ENCODE peak calls at places on chromosome 17, in four cellular contexts. Y, Q, F and U are unnamed samples.

GRCh38 chr17:49210158-49211029 is at the start of the genes ABI3 and GNGT2:
- DNase-seq in Y (peak; percentile 73), Q (peak; percentile 91), F (peak; percentile 26), U (peak; percentile 47)

GRCh38 chr17:79019631-79020584 is 4.1 kb upstream of the C1QTNF1 start:
- DNase-seq in Y (peak; percentile 70), Q (peak; percentile 87), F (peak; percentile 33), U (peak; percentile 36)

GRCh38 chr17:60766778-60767190 is 89.1 kb downstream of the BCAS3 start:
- DNase-seq in Y (no peak), Q (no peak), F (no peak), U (peak; percentile 47)

GRCh38 chr17:31294839-31295488 is 2.1 kb downstream of the OMG start:
- DNase-seq in Y (no peak), Q (no peak), F (peak; percentile 41), U (no peak)

GRCh38 chr17:2701161-2701995 is 10.2 kb downstream of the CLUH start:
- DNase-seq in Y (no peak), Q (peak; percentile 48), F (no peak), U (no peak)

GRCh38 chr17:40115101-40115436 is 6.7 kb upstream of the MSL1 start:
- DNase-seq in Y (no peak), Q (no peak), F (no peak), U (no peak)

GRCh38 chr17:19546289-19547065 is 12.8 kb downstream of the SLC47A1 start:
- DNase-seq in Y (peak; percentile 76), Q (peak; percentile 59), F (no peak), U (no peak)

GRCh38 chr17:59277031-59277430 is 54.4 kb upstream of the YPEL2 start:
- DNase-seq in Y (no peak), Q (no peak), F (no peak), U (no peak)

GRCh38 chr17:72527819-72528218 is 407.0 kb downstream of the SOX9 start:
- DNase-seq in Y (no peak), Q (peak; percentile 67), F (no peak), U (no peak)

GRCh38 chr17:32256012-32256694 is 9.5 kb upstream of the RHBDL3 start:
- DNase-seq in Y (no peak), Q (no peak), F (peak; percentile 34), U (no peak)

GRCh38 chr17:8041249-8041928 is 2.5 kb downstream of the ALOX15B start:
- DNase-seq in Y (peak; percentile 65), Q (peak; percentile 66), F (peak; percentile 47), U (no peak)

GRCh38 chr17:12296120-12296727 is 275.5 kb downstream of the MAP2K4 start:
- DNase-seq in Y (peak; percentile 42), Q (no peak), F (no peak), U (no peak)

GRCh38 chr17:13931752-13932477 is 137.4 kb upstream of the COX10 start:
- DNase-seq in Y (peak; percentile 87), Q (peak; percentile 79), F (peak; percentile 47), U (no peak)

GRCh38 chr17:33725675-33726271 is 432.7 kb upstream of the ASIC2 start:
- DNase-seq in Y (peak; percentile 69), Q (peak; percentile 60), F (no peak), U (no peak)

GRCh38 chr17:12590417-12590816 is 75.3 kb upstream of the MYOCD start:
- DNase-seq in Y (no peak), Q (no peak), F (no peak), U (no peak)

GRCh38 chr17:74392848-74393247 is 25.5 kb downstream of the GPR142 start:
- DNase-seq in Y (peak; percentile 44), Q (no peak), F (no peak), U (no peak)

GRCh38 chr17:75396025-75396424 is 9.5 kb downstream of the GRB2 start:
- DNase-seq in Y (no peak), Q (no peak), F (no peak), U (no peak)

GRCh38 chr17:75396781-75397180 is 8.7 kb downstream of the GRB2 start:
- DNase-seq in Y (no peak), Q (no peak), F (no peak), U (no peak)

GRCh38 chr17:75393523-75394331 is 11.8 kb downstream of the GRB2 start:
- DNase-seq in Y (peak; percentile 100), Q (peak; percentile 99), F (peak; percentile 99), U (peak; percentile 80)

GRCh38 chr17:75392559-75392958 is 12.9 kb downstream of the GRB2 start:
- DNase-seq in Y (no peak), Q (no peak), F (no peak), U (no peak)

DNA sequence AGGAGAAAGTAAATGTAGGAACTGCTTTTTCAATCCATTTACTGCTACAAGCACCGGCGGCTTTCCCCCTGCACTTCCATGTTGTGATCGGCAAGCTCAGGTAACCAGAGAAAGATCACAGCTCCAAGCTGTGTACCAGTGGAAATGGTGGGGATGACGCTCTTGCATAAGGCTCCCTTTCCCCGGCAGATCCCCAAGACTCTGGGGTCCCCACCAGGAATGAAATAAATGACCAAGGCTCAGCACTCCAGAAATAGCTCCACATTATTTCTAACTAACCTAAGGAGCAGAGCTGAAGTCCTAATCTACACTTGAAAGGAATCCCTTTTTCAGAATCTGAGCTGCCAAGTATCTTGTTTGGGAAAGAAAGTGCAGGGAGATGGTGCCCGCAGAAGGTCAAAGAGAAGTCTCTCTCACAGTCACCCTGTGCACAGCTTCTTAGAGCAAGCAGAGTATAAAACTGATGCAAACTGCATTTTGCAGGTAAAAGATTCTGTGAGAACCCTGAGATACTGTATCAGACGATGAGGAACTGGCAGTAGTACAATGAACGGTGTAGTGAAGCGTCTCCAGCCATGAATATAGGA is 11.1 kb downstream of the GRB2 start:
- DNase-seq in Y (peak; percentile 13), Q (no peak), F (no peak), U (no peak)
- H3K4me1 ChIP-seq in Y (peaks cover 3% of the 10 kb centered on the region), Q (peaks cover 30% of the 10 kb centered on the region), F (peaks cover 30% of the 10 kb centered on the region), U (peaks cover 66% of the 10 kb centered on the region)

DNA sequence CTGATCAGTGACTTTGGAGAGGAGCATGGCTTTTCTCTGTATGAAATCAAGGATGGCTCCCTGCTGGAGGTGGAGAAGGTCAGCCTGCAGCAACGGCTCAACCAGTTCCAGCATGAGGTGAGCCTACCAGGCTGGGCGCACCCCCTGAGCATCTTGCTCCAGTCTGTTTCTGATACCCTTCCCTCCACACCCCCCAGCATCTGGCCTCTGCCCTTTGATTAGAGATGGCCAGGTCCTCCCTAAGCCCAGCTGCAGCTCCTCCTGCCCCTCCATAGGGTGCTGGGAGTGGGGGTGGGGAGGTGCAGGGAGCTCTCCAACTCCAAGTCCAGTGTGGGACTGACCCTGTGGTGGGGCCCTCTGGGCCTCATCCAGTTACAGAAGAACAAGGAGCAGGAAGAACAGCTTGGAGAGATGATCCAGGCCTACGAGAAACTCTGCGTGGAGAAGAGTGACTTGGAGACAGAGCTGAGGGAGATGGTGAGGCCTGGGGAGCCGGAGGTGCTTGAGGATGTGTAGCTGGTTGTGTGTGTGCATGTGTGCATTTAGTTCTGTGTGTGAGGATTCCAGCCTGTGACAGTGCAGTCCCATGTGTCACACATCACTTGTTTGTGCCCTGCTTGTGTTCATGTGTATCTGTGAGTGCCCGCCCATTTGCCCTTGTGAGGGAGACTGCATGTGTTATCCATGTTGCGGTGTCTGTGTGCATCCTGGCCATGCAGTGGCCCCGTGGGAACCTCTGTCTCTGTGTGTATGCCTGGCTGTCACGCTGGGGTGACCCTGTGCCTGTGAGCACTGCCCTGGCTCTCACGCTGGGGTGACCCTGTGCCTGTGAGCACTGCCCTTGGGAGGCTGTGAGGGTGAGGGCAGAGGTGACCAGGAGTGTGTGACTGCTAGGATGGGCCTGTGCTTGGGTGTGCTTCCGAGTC is 3.0 kb downstream of the TBKBP1 start:
- DNase-seq in Y (no peak), Q (no peak), F (no peak), U (no peak)
- H3K27ac ChIP-seq in Y (no peak overlapping the region), Q (no peak overlapping the region), F (no peak overlapping the region), U (no peak overlapping the region)

GRCh38 chr17:42459256-42459982 is 741 bp downstream of the ATP6V0A1 start:
- DNase-seq in Y (peak; percentile 55), Q (peak; percentile 79), F (peak; percentile 64), U (peak; percentile 28)

GRCh38 chr17:42457107-42457787 is 1.4 kb upstream of the ATP6V0A1 start:
- DNase-seq in Y (no peak), Q (no peak), F (no peak), U (no peak)

GRCh38 chr17:42458497-42459255 is at the start of gene ATP6V0A1:
- DNase-seq in Y (peak; percentile 93), Q (peak; percentile 98), F (peak; percentile 69), U (peak; percentile 86)

GRCh38 chr17:42453544-42453943 is 5.1 kb upstream of the ATP6V0A1 start:
- DNase-seq in Y (no peak), Q (no peak), F (no peak), U (no peak)

DNA sequence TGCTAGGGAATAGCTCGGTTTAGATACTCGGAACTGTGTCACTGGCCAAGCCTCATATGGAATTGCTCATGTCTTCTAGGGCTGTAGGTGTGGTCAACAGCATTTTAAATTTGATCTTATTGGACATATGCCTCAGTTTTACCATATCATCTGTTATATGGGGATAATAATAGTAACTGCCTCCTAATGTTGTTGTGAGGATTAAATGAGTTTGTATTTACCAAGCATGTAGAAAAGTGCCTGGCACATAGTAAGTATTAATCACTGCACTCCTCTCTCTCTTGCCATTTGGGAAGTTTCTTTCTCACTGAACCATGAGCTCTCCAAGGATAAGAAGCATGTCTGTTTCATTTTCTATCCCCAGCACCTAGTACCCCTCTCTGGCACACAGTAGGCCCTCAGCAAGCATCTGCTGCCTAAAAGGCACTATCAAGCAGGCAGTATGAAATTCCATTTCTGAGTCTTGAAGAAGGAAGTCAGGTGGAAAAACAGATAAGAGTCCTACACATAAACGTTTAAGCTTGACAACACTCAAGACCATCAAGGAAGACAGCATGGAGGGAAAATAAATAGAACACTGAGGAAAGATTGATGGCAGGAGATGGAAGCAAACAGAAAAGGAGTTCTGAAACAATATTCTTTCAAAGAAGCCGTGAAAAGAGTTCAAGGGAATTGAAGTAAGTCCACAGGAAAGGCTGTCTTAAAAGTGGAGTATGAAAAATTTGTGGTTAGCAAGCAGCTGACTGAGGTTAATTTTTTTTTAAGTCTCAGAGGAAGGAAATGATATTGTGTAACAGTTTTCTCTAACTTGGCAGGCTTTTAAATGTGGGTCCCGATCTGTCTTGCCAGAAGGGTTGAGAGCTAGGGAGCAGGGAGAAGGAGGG is 2.2 kb upstream of the ATP6V0A1 start:
- DNase-seq in Y (no peak), Q (no peak), F (peak; percentile 90), U (no peak)
- H3K4me3 ChIP-seq in Y (no peak overlapping the region), Q (no peak overlapping the region), F (no peak overlapping the region), U (peak overlapping the region; percentile 42)

DNA sequence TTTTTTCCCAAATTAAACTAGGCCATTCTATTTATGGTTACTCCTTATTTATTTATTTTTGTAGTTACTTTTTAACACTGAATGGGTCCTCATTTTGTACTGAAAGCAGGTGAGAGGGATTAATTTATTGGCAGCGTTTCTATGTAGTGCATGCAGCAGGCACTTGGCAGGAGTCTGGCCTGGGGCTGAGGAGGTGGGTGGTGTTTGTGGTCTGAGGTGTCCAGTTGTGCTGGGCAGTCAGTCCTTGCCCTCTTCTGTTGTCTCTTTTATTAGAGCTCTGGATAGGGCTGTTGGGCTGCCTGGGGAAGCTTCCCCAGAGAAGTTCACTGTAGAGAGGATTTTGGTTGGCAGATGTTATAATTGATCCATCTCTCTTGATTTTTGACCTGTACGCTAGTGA is 12.7 kb downstream of the SEC14L1 start:
- DNase-seq in Y (no peak), Q (no peak), F (no peak), U (no peak)
- H3K4me1 ChIP-seq in Y (no peaks in the 10 kb centered on the region), Q (no peaks in the 10 kb centered on the region), F (peaks cover 23% of the 10 kb centered on the region), U (no peaks in the 10 kb centered on the region)